ENCODE peak calls at places on chromosomes 1 and 21, in seven cellular contexts. D, E, H, Y, G, U and V are unnamed samples.

GRCh38 chr1:167165948-167166702 is 54.6 kb upstream of the POU2F1 start:
- DNase-seq in U (peak; percentile 77), E (peak; percentile 75), Y (no peak), H (peak; percentile 92), D (no peak), G (no peak), V (no peak)

GRCh38 chr1:227894831-227895451 is 52.8 kb downstream of the WNT9A start:
- DNase-seq in D (peak; percentile 2), U (no peak), Y (no peak), G (peak; percentile 22), E (no peak), H (no peak), V (no peak)

GRCh38 chr1:218828125-218828650 is 345.5 kb upstream of the LYPLAL1 start:
- DNase-seq in Y (no peak), U (no peak), D (no peak), G (no peak), H (no peak), E (no peak), V (no peak)

GRCh38 chr1:111754964-111755320 is 759 bp upstream of the DDX20 start:
- DNase-seq in G (no peak), E (peak; percentile 48), H (peak; percentile 69), U (peak; percentile 52), Y (peak; percentile 71), D (peak; percentile 36), V (peak; percentile 55)

GRCh38 chr1:33000427-33001026 is 35.9 kb upstream of the RNF19B start:
- DNase-seq in E (no peak), D (no peak), G (no peak), H (no peak), U (no peak), Y (no peak), V (no peak)

GRCh38 chr1:37570528-37571334 is 14.0 kb downstream of the DNALI1 start:
- DNase-seq in H (no peak), G (no peak), D (no peak), E (no peak), U (no peak), Y (no peak), V (no peak)

GRCh38 chr1:112527266-112528010 is 18.7 kb downstream of the WNT2B start:
- DNase-seq in U (no peak), D (no peak), E (no peak), G (no peak), H (no peak), Y (no peak), V (no peak)

GRCh38 chr1:19366599-19367315 is 54.6 kb downstream of the SLC66A1 start:
- DNase-seq in G (no peak), D (no peak), U (no peak), H (no peak), Y (no peak), E (no peak), V (no peak)

GRCh38 chr21:29680273-29680672 is 259.5 kb downstream of the GRIK1 start:
- DNase-seq in H (no peak), E (no peak), Y (no peak), G (no peak), U (no peak), D (no peak), V (no peak)

GRCh38 chr1:1318131-1318652 is 6.3 kb downstream of the INTS11 start:
- DNase-seq in U (no peak), H (no peak), D (peak; percentile 90), G (peak; percentile 87), Y (peak; percentile 87), E (peak; percentile 77), V (peak; percentile 89)

GRCh38 chr1:8202182-8202905 is 115.6 kb upstream of the SLC45A1 start:
- DNase-seq in G (peak; percentile 64), D (peak; percentile 84), Y (peak; percentile 73), U (no peak), H (peak; percentile 47), E (peak; percentile 64), V (peak; percentile 85)

GRCh38 chr1:19123837-19124236 is 86.2 kb downstream of the UBR4 start:
- DNase-seq in U (no peak), H (no peak), D (no peak), Y (no peak), E (no peak), G (no peak), V (no peak)

GRCh38 chr21:17352937-17353655 is 159.7 kb upstream of the CXADR start:
- DNase-seq in H (no peak), U (no peak), G (no peak), E (no peak), D (no peak), Y (no peak), V (no peak)

GRCh38 chr1:55021965-55022546 is 17.3 kb upstream of the PCSK9 start:
- DNase-seq in G (peak; percentile 90), H (peak; percentile 94), D (peak; percentile 93), U (peak; percentile 91), E (peak; percentile 91), Y (peak; percentile 93), V (peak; percentile 56)

DNA sequence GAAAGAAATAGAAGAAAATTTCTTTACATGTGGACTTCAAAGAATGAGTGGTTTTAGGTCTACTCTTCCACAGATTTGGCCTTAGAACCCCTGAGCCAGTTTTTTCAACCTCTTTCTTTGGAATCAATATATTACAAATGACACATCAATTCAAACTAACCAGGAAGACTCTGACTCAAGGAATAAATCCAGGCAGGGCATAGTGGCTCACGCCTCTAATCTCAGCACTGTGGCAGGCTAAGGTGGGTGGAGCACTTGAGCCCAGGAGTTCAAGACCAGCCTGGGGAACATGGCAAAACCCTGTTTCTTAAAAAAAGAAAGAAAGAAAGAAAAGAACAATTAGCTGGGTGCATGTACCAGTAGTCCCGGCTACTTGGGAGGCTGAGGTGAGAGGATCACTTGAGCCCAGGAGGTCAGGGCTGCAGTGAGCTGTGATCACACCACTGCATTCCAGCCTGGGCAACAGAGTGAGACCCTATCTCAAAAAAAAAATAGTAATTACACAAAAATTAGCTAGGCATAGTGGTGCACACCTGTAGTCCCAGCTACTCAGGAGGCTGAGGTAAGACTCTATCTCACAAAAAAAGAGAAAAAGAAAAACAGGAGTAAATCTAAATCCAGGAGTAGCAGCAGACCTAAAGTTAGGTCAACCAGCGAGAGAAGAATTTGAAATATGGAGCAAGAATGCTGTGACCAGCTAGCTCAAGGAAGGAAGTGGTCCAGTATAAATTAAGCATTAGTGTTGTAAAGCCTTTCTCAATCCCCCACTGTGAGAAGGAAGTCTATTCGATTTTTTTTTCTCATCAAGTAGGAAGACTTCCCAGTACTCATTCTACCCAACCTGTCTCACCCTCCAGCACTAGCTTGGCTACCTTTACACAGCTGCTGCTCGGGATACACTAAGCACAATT is 1.9 kb downstream of the SORT1 start:
- DNase-seq in U (peak; percentile 30), H (peak; percentile 27), G (no peak), D (no peak), Y (no peak), E (no peak), V (no peak)
- H3K4me1 ChIP-seq in U (peaks cover 56% of the 10 kb centered on the region), H (peaks cover 31% of the 10 kb centered on the region), G (peaks cover 69% of the 10 kb centered on the region), D (peaks cover 61% of the 10 kb centered on the region), Y (peaks cover 64% of the 10 kb centered on the region), E (peaks cover 9% of the 10 kb centered on the region), V (peaks cover 4% of the 10 kb centered on the region)

DNA sequence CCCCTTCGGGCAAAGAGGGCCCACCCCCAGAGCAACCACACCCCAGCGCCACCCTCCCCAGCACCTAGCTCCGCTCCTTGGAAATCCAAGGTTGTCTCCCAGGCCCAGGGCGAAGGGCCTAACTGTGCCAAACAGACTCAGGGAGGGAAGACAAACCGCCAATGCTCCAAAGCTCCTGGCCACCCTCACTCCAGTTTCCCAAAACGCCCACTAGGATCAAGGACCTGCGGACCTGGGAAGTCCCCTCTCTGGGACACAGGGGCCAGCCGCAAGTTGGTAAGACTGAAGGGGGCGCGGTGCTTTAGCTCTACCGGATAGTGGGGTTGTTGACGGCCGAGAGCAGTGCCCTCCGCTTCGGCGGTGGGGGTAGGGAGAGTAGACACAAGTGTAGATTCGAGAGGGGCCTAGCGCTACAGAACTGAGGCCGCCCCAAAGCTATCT is 581 bp downstream of the IRF6 start:
- DNase-seq in D (peak; percentile 42), E (peak; percentile 65), U (peak; percentile 8), H (peak; percentile 39), G (peak; percentile 57), Y (peak; percentile 68), V (no peak)
- H3K4me3 ChIP-seq in D (peak overlapping the region; percentile 41), E (peak overlapping the region; percentile 59), U (peak overlapping the region; percentile 31), H (peak overlapping the region; percentile 49), G (peak overlapping the region; percentile 61), Y (peak overlapping the region; percentile 52), V (peak overlapping the region; percentile 29)

GRCh38 chr1:53694718-53695091 is 44.3 kb downstream of the GLIS1 start:
- DNase-seq in Y (no peak), G (no peak), D (no peak), H (no peak), E (no peak), U (no peak), V (no peak)

GRCh38 chr1:53691326-53691725 is 47.6 kb downstream of the GLIS1 start:
- DNase-seq in D (no peak), H (no peak), E (no peak), G (no peak), Y (no peak), U (no peak), V (no peak)

GRCh38 chr1:53690411-53690810 is 48.6 kb downstream of the GLIS1 start:
- DNase-seq in H (no peak), Y (no peak), U (no peak), G (no peak), E (no peak), D (no peak), V (no peak)

GRCh38 chr1:53693773-53694717 is 44.9 kb downstream of the GLIS1 start:
- DNase-seq in G (no peak), Y (no peak), D (no peak), E (no peak), U (no peak), H (no peak), V (no peak)

DNA sequence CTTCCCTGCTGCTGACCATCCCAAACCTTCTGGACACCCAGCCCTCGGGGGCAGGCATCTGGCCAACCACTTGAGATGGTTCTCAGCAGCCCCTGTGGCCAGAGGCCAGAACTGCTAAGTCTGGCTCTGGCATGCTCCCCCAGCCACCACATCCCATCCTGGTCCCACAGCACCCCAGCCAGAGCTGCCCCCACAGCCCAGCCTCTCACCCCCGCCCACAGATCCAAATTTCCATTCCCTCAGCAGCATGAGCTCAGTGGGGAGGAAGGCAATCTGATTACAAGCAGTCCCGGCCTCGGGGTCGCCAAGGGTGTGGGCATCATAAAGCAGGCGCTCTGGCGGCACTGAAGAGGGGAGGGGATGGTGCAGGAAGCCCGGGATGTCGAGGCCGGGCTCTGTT is 45.6 kb downstream of the GLIS1 start:
- DNase-seq in U (no peak), Y (no peak), E (no peak), H (no peak), D (no peak), G (no peak), V (no peak)
- TF ChIP-seq CTCF in U (no peak), Y (no peak), E (no peak), H (no peak), D (no peak), G (no peak), V (no peak)

DNA sequence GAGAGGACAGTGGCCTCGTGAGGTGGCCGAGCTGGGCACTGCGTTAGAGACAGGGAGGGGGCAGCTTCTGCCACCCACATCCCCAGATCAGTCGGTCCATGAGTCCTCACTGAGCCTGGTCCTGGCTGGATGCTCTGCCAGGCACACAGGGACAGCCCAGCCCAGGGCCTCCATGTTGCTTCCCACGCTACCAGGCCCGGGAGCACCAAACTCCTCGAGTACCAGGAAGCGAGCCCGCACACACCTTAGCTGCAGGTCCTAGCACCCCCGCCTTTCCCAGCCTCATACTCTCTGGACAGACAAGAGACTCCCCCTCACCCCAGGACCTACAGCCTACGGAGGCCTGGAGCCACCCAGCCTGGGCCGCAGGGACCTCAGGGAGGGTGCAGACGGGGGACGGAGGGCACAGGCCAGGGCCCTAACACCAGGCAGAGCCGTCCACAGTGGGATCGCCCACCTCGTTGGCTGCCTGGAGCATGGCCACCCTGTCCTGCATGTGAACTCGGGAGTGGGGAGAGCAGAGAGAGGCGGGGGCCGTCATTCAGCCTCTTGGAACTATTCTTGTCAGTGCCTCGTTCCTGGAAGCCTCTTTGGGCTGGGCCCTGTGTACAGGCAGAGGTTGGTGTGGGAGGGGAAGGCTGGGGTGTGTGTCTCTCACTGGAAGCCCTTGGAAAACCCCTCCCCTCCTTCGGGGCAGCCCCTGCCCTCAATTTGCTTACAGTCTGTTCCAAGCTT is 90.9 kb upstream of the RUNX3 start:
- DNase-seq in E (no peak), U (no peak), H (no peak), D (no peak), Y (no peak), G (no peak), V (no peak)
- H3K4me1 ChIP-seq in E (no peaks in the 10 kb centered on the region), U (peaks cover 12% of the 10 kb centered on the region), H (peaks cover 10% of the 10 kb centered on the region), D (no peaks in the 10 kb centered on the region), Y (peaks cover 20% of the 10 kb centered on the region), G (peaks cover 23% of the 10 kb centered on the region), V (no peaks in the 10 kb centered on the region)